ENCODE peak calls at places on chromosomes 1 and 21, in five cellular contexts. X is H1, W is tibial nerve, G is chondrocyte, N is foreskin fibroblast. Q is an unnamed sample.

GRCh38 chr1:47755368-47755990 is 241.7 kb downstream of the TRABD2B start:
- DNase-seq in G (no peak), N (no peak), X (peak), W (no peak), Q (no peak)

GRCh38 chr1:241888232-241888631 is 40.2 kb downstream of the EXO1 start:
- DNase-seq in W (no peak), N (peak), G (no peak), X (no peak), Q (no peak)

GRCh38 chr1:42838482-42839190 is 7.8 kb upstream of the ZNF691 start:
- DNase-seq in X (no peak), G (no peak), N (no peak), W (no peak), Q (no peak)

GRCh38 chr1:109307363-109308021 is 681 bp upstream of the MYBPHL start:
- DNase-seq in G (no peak), X (no peak), N (no peak), W (no peak), Q (peak)

GRCh38 chr1:164320780-164321683 is 238.0 kb upstream of the PBX1 start:
- DNase-seq in G (no peak), N (peak), W (no peak), X (peak), Q (peak)

GRCh38 chr1:165481820-165482532 is 37.0 kb upstream of the RXRG start:
- DNase-seq in X (peak), G (no peak), W (peak), N (peak), Q (no peak)

GRCh38 chr1:91768786-91769697 is 116.9 kb downstream of the TGFBR3 start:
- DNase-seq in N (peak), X (no peak), W (no peak), G (no peak), Q (no peak)

GRCh38 chr1:213162338-213162737 is 111.3 kb downstream of the RPS6KC1 start:
- DNase-seq in X (no peak), W (peak), N (peak), G (no peak), Q (no peak)

GRCh38 chr1:185595835-185596667 is 138.1 kb upstream of the HMCN1 start:
- DNase-seq in W (peak), X (peak), N (peak), G (no peak), Q (peak)

GRCh38 chr1:66402194-66402593 is 131.8 kb upstream of the SGIP1 start:
- DNase-seq in N (peak), W (peak), X (no peak), G (no peak), Q (no peak)

GRCh38 chr1:234611799-234612351 is 1.9 kb upstream of the IRF2BP2 start:
- DNase-seq in N (peak), X (no peak), W (peak), G (no peak), Q (no peak)

GRCh38 chr1:3313579-3313955 is 140.9 kb upstream of the ARHGEF16 start:
- DNase-seq in X (no peak), W (peak), G (no peak), N (peak), Q (no peak)

GRCh38 chr1:186960866-186961265 is 132.1 kb downstream of the PLA2G4A start:
- DNase-seq in G (no peak), X (no peak), W (no peak), N (peak), Q (no peak)

GRCh38 chr1:200934676-200935245 is 40.1 kb downstream of the INAVA start:
- DNase-seq in W (no peak), N (no peak), X (no peak), G (no peak), Q (no peak)

GRCh38 chr1:210723646-210724045 is 394.9 kb downstream of the HHAT start:
- DNase-seq in G (no peak), N (no peak), X (no peak), W (no peak), Q (no peak)

GRCh38 chr1:204520834-204521709 is 4.9 kb downstream of the MDM4 start:
- DNase-seq in N (peak), X (no peak), G (no peak), W (no peak), Q (no peak)

GRCh38 chr1:234369033-234369430 is 4.2 kb upstream of the COA6 start:
- DNase-seq in G (no peak), W (no peak), N (no peak), X (no peak), Q (no peak)

GRCh38 chr1:214514032-214514818 is 37.2 kb downstream of the PTPN14 start:
- DNase-seq in X (no peak), G (no peak), W (peak), N (peak), Q (no peak)

GRCh38 chr1:2283371-2283990 is 55.4 kb downstream of the SKI start:
- DNase-seq in N (no peak), W (no peak), X (no peak), G (no peak), Q (no peak)

GRCh38 chr1:172845371-172845770 is 186.5 kb downstream of the FASLG start:
- DNase-seq in G (no peak), X (no peak), N (peak), W (no peak), Q (no peak)

GRCh38 chr1:162873671-162874666 is 13.0 kb upstream of the CCDC190 start:
- DNase-seq in W (no peak), G (no peak), X (no peak), N (peak), Q (no peak)
- TF ChIP-seq CTCF in W (no peak), G (peak), X (no peak), N (peak), Q (peak)

GRCh38 chr1:225735252-225736149 is 42.1 kb upstream of the SRP9 start:
- DNase-seq in G (no peak), N (peak), W (peak), X (no peak), Q (no peak)
- TF ChIP-seq CTCF in G (peak), N (no peak), W (no peak), X (no peak), Q (no peak)

DNA sequence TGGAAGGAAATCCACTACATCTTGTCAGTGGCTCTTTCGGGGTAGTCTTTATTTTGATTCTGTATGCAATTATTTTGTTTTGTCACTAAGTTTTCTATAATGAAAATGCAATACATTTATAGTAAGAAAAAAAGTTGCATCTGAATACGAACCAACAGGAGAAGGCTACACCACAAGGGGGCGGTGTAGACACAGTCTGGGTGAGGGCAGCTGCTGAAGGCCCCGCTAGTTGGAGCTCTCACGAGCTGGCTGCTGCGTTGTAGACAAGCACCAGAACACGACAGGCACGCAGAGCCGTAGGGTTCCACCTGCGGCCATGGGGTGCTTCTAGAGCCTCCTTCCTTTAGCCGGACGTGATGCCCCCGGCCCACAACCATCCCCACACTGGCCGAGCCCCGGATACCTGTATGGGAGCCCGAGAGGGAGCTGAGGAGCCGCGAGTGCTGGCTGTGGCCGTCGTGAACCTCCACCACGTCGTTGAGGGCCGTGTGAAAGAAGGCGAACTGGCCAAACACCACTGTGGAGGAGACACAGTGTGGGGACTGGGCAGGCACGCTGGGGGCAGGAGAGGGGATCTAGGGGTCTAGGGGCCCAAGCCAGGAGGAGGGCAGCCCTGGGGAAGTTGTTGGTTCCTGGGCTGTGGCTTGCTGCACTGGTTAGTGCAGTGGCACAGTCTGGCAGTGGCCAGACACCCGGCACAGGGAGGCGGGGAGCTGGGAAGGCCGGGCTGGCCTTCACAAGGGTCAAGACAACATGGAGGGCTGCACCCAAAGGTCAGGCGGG is 160.8 kb downstream of the ZSCAN20 start:
- DNase-seq in N (peak), G (no peak), W (peak), X (peak), Q (peak)
- TF ChIP-seq CTCF in N (peak), G (peak), W (peak), X (peak), Q (peak)

DNA sequence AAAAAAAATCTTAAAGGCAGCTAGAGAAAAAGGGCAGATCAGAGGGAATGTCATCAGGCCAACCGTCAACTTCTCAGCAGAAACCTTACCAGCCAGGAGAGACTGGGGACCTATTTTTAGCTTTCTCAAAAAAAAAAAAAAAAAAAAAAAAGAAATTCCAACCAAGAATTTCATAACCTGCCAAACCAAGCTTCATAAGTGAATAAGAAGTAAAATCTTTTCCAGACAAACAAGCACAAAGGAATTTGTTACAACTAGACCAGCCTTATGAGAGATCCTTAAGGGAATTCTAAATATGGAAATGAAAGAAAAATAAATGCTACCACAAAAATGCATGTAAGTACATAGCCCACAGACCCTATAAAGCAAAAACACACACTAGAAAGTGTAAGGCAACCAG is 267.7 kb downstream of the AKT3 start:
- DNase-seq in X (no peak), W (no peak), N (peak), G (no peak), Q (no peak)
- TF ChIP-seq CTCF in X (no peak), W (no peak), N (no peak), G (no peak), Q (no peak)

GRCh38 chr21:18382141-18382540 is 21.4 kb downstream of the TMPRSS15 start:
- DNase-seq in G (no peak), X (no peak), W (no peak), N (no peak), Q (no peak)

GRCh38 chr21:18387994-18388393 is 15.6 kb downstream of the TMPRSS15 start:
- DNase-seq in N (no peak), W (no peak), X (no peak), G (no peak), Q (no peak)

DNA sequence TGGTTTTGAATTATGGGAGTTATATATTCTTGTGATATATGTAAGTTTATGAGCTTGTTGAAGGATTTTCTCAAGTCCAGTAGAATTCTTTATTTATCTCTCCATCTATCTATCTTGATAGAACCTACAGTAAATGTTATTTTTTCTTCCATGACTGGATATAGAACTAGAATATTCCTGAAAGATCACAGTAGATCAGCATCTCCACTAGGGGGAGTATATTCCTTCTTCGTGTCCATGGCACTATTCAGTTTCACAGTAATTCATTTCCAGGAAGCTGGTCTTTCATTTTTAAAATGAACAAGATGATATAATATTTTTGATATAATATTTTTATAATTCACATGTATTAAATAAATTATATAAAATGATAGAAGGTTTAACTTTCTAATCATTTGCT is 18.8 kb downstream of the TMPRSS15 start:
- DNase-seq in X (no peak), N (no peak), G (no peak), W (no peak), Q (no peak)
- TF ChIP-seq CTCF in X (no peak), N (no peak), G (peak), W (no peak), Q (peak)

GRCh38 chr1:203346060-203346754 is 4.7 kb downstream of the FMOD start:
- DNase-seq in N (peak), G (no peak), X (no peak), W (peak), Q (no peak)
- TF ChIP-seq CTCF in N (peak), G (peak), X (no peak), W (peak), Q (no peak)

GRCh38 chr1:86356247-86356646 is 39.9 kb downstream of the ODF2L start:
- DNase-seq in N (no peak), X (no peak), W (no peak), G (no peak), Q (no peak)
- TF ChIP-seq CTCF in N (peak), X (no peak), W (no peak), G (peak), Q (peak)

GRCh38 chr1:44803312-44804095 is 3.3 kb downstream of the PLK3 start:
- DNase-seq in X (no peak), G (peak), N (peak), W (no peak), Q (no peak)

GRCh38 chr1:44807364-44808062 is 362 bp upstream of the DYNLT4 start:
- DNase-seq in X (peak), G (peak), W (peak), N (peak), Q (no peak)

GRCh38 chr1:44806704-44807363 is at the start of gene DYNLT4:
- DNase-seq in G (peak), N (no peak), X (no peak), W (no peak), Q (no peak)

GRCh38 chr1:44806025-44806703 is 987 bp downstream of the DYNLT4 start:
- DNase-seq in W (no peak), G (peak), X (no peak), N (no peak), Q (no peak)

GRCh38 chr1:44805311-44806024 is 1.7 kb downstream of the DYNLT4 start:
- DNase-seq in G (peak), N (peak), X (no peak), W (no peak), Q (no peak)
- TF ChIP-seq CTCF in G (peak), N (peak), X (no peak), W (no peak), Q (no peak)

GRCh38 chr1:51627672-51628071 is 10.8 kb downstream of the OSBPL9 start:
- DNase-seq in G (no peak), N (peak), W (no peak), X (no peak), Q (no peak)
- TF ChIP-seq CTCF in G (peak), N (peak), W (no peak), X (no peak), Q (peak)